ENCODE peak calls at places on chromosomes 4 and X, in five cellular contexts. L is erythroblast, P is HFFc6, Z is NCI-H460, U is IMR-90. V is an unnamed sample.

GRCh38 chr4:137039369-137039768 is 492.9 kb downstream of the PCDH18 start:
- DNase-seq in L (no peak), P (no peak), Z (no peak), U (no peak), V (no peak)

GRCh38 chrX:153372949-153373348 is 28.2 kb downstream of the PNMA6E start:
- DNase-seq in L (no peak), P (no peak), Z (no peak), U (no peak), V (no peak)

GRCh38 chr4:107034091-107034698 is 1.9 kb downstream of the DKK2 start:
- DNase-seq in L (no peak), P (peak), Z (no peak), U (no peak), V (no peak)

GRCh38 chr4:44583393-44583792 is 68.0 kb downstream of the YIPF7 start:
- DNase-seq in L (peak), P (no peak), Z (no peak), U (no peak), V (no peak)

GRCh38 chr4:24671824-24672223 is 87.5 kb upstream of the DHX15 start:
- DNase-seq in L (no peak), P (no peak), Z (no peak), U (no peak), V (no peak)

GRCh38 chrX:140057001-140057411 is 91.7 kb upstream of the CXorf66 start:
- DNase-seq in L (peak), P (peak), Z (peak), U (peak), V (peak)

GRCh38 chr4:112514449-112515277 is 1.3 kb downstream of the NEUROG2 start:
- DNase-seq in L (peak), P (no peak), Z (no peak), U (no peak), V (no peak)

GRCh38 chr4:163492951-163493504 is 1.5 kb upstream of the TMA16 start:
- DNase-seq in L (peak), P (no peak), Z (no peak), U (no peak), V (no peak)

GRCh38 chr4:106715825-106716224 is 320.3 kb downstream of the DKK2 start:
- DNase-seq in L (no peak), P (no peak), Z (no peak), U (no peak), V (no peak)

GRCh38 chr4:76377922-76378321 is 43.0 kb downstream of the CCDC158 start:
- DNase-seq in L (peak), P (no peak), Z (peak), U (peak), V (peak)

GRCh38 chrX:10524578-10524977 is 95.8 kb downstream of the MID1 start:
- DNase-seq in L (no peak), P (no peak), Z (no peak), U (no peak), V (no peak)

GRCh38 chrX:111244238-111244750 is 26.0 kb downstream of the CAPN6 start:
- DNase-seq in L (peak), P (no peak), Z (peak), U (peak), V (no peak)